ENCODE peak calls at places on chromosomes 3 and 15, in four cellular contexts. H is HL-60, K is upper lobe of right lung, Y is cardiac fibroblast. F is an unnamed sample.
A peak's percentile ranks its signal among the peaks of the same experiment; 100 is the strongest.

GRCh38 chr15:76208786-76209424 is 102.4 kb downstream of the ETFA start:
- DNase-seq in Y (peak; percentile 36), K (no peak), H (no peak), F (no peak)

GRCh38 chr3:49020335-49021212 is 1.3 kb upstream of the NDUFAF3 start:
- DNase-seq in H (peak; percentile 62), Y (no peak), K (peak; percentile 88), F (peak; percentile 87)

GRCh38 chr3:58008140-58009025 is at the start of gene FLNB:
- DNase-seq in Y (peak; percentile 70), K (peak; percentile 88), H (peak; percentile 50), F (peak; percentile 81)

GRCh38 chr3:106130384-106131084 is 261.7 kb upstream of the CBLB start:
- DNase-seq in H (no peak), K (no peak), Y (peak; percentile 81), F (no peak)

GRCh38 chr3:124885466-124886167 is 1.5 kb downstream of the ITGB5 start:
- DNase-seq in Y (peak; percentile 72), K (no peak), H (no peak), F (no peak)

GRCh38 chr15:63892794-63893441 is 59.2 kb upstream of the HERC1 start:
- DNase-seq in H (peak; percentile 95), K (peak; percentile 66), Y (no peak), F (peak; percentile 53)

GRCh38 chr3:138949445-138950005 is 2.5 kb downstream of the FOXL2NB start:
- DNase-seq in Y (no peak), H (no peak), K (no peak), F (no peak)

GRCh38 chr3:102156426-102156825 is 278.4 kb upstream of the ZPLD1 start:
- DNase-seq in K (no peak), Y (peak; percentile 97), H (no peak), F (no peak)

GRCh38 chr3:153783106-153783505 is 338.1 kb upstream of the ARHGEF26 start:
- DNase-seq in K (no peak), H (no peak), Y (peak; percentile 26), F (no peak)

GRCh38 chr3:26624209-26624775 is 1.7 kb downstream of the LRRC3B start:
- DNase-seq in K (no peak), Y (no peak), H (no peak), F (no peak)

GRCh38 chr15:92681141-92681622 is 25.6 kb upstream of the FAM174B start:
- DNase-seq in H (no peak), Y (peak; percentile 73), K (no peak), F (no peak)

GRCh38 chr15:76330281-76330680 is 6.3 kb upstream of the ISL2 start:
- DNase-seq in H (peak; percentile 52), K (no peak), Y (peak; percentile 68), F (no peak)

GRCh38 chr15:89091667-89092220 is 3.5 kb downstream of the ABHD2 start:
- DNase-seq in K (no peak), Y (no peak), H (no peak), F (no peak)
- H3K4me3 ChIP-seq in K (peak overlapping the region; percentile 86), Y (no peak overlapping the region), H (peak overlapping the region; percentile 15), F (peak overlapping the region; percentile 97)

GRCh38 chr3:184582583-184582982 is 21.0 kb downstream of the EPHB3 start:
- DNase-seq in Y (peak; percentile 61), K (no peak), H (no peak), F (no peak)
- H3K4me3 ChIP-seq in Y (no peak overlapping the region), K (peak overlapping the region; percentile 48), H (no peak overlapping the region), F (peak overlapping the region; percentile 59)

GRCh38 chr3:43106293-43106628 is 382 bp upstream of the POMGNT2 start:
- DNase-seq in Y (no peak), H (no peak), K (no peak), F (no peak)
- H3K4me3 ChIP-seq in Y (no peak overlapping the region), H (peak overlapping the region; percentile 75), K (peak overlapping the region; percentile 84), F (peak overlapping the region; percentile 81)

DNA sequence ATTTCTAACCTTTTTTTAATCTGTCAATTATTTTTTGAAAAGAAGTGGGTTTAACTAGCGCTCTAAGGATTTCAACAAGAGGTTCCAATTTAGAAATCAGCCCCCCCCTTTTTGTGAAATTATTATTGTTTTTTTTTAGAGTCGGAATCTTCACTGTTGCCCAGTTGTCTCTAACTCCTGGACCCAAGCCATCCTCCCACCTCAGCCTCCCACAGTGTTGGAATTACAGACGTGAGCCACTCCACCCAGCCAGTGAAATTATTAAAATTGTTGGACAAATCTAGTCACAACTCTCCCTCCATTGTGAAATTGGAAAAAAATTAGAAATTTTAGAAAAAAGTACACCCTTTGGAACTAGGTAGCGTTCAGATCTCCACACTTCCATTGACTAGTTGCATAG is 2.5 kb downstream of the AKAP13 start:
- DNase-seq in K (no peak), Y (no peak), H (no peak), F (no peak)
- H3K4me3 ChIP-seq in K (peak overlapping the region; percentile 76), Y (no peak overlapping the region), H (no peak overlapping the region), F (peak overlapping the region; percentile 74)

F was measured in lower lobe of right lung.